ENCODE peak calls at places on chromosome 3, in six cellular contexts. W is tibial artery, Q is Karpas-422, K is heart right ventricle, V is GM23338, F is WERI-Rb-1. X is an unnamed sample.

GRCh38 chr3:105343991-105344390 is 22.7 kb upstream of the ALCAM start:
- DNase-seq in W (no peak), Q (no peak), K (no peak), V (no peak), F (no peak), X (no peak)

GRCh38 chr3:71288269-71288930 is 295.1 kb downstream of the FOXP1 start:
- DNase-seq in W (no peak), Q (no peak), K (no peak), V (no peak), F (no peak), X (no peak)

GRCh38 chr3:18778094-18778493 is 353.0 kb upstream of the SATB1 start:
- DNase-seq in W (no peak), Q (no peak), K (no peak), V (no peak), F (no peak), X (no peak)

GRCh38 chr3:186453531-186453930 is 90.6 kb downstream of the CRYGS start:
- DNase-seq in W (no peak), Q (no peak), K (no peak), V (no peak), F (no peak), X (no peak)

GRCh38 chr3:127472506-127472905 is 118.0 kb downstream of the TPRA1 start:
- DNase-seq in W (no peak), Q (no peak), K (no peak), V (no peak), F (no peak), X (no peak)

GRCh38 chr3:4974154-4974553 is 5.1 kb upstream of the BHLHE40 start:
- DNase-seq in W (no peak), Q (no peak), K (no peak), V (no peak), F (no peak), X (no peak)

GRCh38 chr3:194504146-194504545 is 17.3 kb upstream of the ATP13A3 start:
- DNase-seq in W (no peak), Q (no peak), K (no peak), V (no peak), F (no peak), X (no peak)

GRCh38 chr3:186825294-186825821 is 17.2 kb upstream of the ADIPOQ start:
- DNase-seq in W (no peak), Q (peak), K (no peak), V (peak), F (peak), X (peak)

GRCh38 chr3:137764001-137764433 is at the start of gene SOX14:
- DNase-seq in W (no peak), Q (no peak), K (no peak), V (peak), F (peak), X (no peak)

GRCh38 chr3:8085498-8085897 is 416.1 kb upstream of the LMCD1 start:
- DNase-seq in W (no peak), Q (no peak), K (no peak), V (no peak), F (no peak), X (no peak)

GRCh38 chr3:55615039-55615693 is 128.1 kb upstream of the WNT5A start:
- DNase-seq in W (no peak), Q (no peak), K (no peak), V (no peak), F (no peak), X (no peak)

GRCh38 chr3:142646020-142646783 is 50.0 kb downstream of the PLS1 start:
- DNase-seq in W (no peak), Q (no peak), K (no peak), V (no peak), F (no peak), X (no peak)
- H3K27ac ChIP-seq in W (no peak), Q (no peak), K (no peak), V (no peak), F (no peak), X (no peak)

DNA sequence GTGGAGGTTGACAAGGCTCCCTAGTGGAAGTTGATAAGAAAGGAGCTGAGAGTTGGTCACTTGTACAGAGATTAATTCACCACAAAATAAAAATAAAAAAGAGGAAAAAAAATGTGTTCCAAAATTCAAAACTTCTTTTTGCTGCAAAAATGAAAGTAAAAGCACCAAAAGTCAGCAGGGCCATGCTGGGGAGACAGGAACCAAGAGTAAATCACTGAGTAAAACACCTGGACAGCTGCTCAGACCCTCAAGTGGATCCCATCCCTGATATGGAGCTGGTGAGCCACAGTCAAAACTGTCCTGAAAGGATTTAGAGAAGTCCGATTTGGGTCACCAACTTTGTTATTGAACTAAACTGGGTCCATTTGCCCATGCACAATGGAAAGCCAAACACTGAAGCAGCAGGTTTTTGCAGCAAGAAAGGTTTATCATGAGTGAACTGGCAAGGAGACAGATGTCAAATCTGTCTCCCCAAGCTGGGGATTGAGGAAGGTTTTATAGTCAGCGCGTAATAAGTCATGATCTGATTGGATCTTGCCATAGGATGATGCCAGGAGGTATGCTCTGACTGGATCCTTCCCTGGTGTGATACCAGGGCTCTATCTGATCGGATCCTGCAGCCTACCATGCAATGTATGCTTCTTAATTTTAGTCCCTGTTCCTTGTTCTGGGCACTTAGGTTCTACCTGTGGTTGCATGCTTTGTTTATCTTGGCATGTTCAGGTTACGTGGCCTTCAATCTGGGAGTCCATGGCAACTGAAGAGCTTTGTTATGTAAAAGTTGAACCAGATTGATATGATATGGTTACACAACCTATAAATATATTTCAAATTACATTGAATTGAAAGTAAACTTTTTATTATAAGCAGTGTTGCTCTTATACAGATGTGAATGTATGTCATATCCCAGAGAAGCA is 313.2 kb downstream of the POLQ start:
- DNase-seq in W (no peak), Q (no peak), K (no peak), V (peak), F (no peak), X (no peak)
- H3K4me3 ChIP-seq in W (no peak), Q (no peak), K (no peak), V (no peak), F (no peak), X (no peak)

GRCh38 chr3:48599509-48600285 is 4.6 kb upstream of the COL7A1 start:
- DNase-seq in W (no peak), Q (no peak), K (no peak), V (no peak), F (no peak), X (no peak)
- H3K27ac ChIP-seq in W (peak), Q (no peak), K (peak), V (no peak), F (no peak), X (no peak)

GRCh38 chr3:98945006-98945626 is 43.6 kb upstream of the DCBLD2 start:
- DNase-seq in W (no peak), Q (no peak), K (no peak), V (no peak), F (no peak), X (no peak)
- H3K4me3 ChIP-seq in W (no peak), Q (no peak), K (no peak), V (no peak), F (no peak), X (no peak)